ENCODE peak calls at places on chromosomes 1 and 21, in four cellular contexts. K is Daoy, X is iPS DF 6.9, O is neural crest cell. Q is an unnamed sample.

GRCh38 chr1:192852001-192852400 is 43.2 kb downstream of the RGS2 start:
- DNase-seq in X (no peak), K (no peak), O (no peak), Q (no peak)

GRCh38 chr1:39174400-39175081 is 30.0 kb upstream of the MACF1 start:
- DNase-seq in X (no peak), O (no peak), K (no peak), Q (no peak)

GRCh38 chr1:48498096-48498791 is 26.2 kb upstream of the SPATA6 start:
- DNase-seq in O (peak), K (peak), X (peak), Q (peak)

GRCh38 chr1:226277897-226278296 is 31.1 kb downstream of the LIN9 start:
- DNase-seq in O (no peak), K (no peak), X (no peak), Q (no peak)

GRCh38 chr1:168974117-168974516 is 132.4 kb upstream of the ATP1B1 start:
- DNase-seq in O (no peak), X (no peak), K (no peak), Q (peak)

GRCh38 chr1:27416387-27417111 is 24.1 kb downstream of the GPR3 start:
- DNase-seq in X (no peak), O (no peak), K (peak), Q (peak)

GRCh38 chr1:169590932-169591331 is 4.7 kb upstream of the F5 start:
- DNase-seq in K (peak), X (no peak), O (no peak), Q (no peak)

GRCh38 chr1:240597153-240597745 is 14.7 kb downstream of the GREM2 start:
- DNase-seq in X (no peak), O (no peak), K (no peak), Q (no peak)

GRCh38 chr1:213658508-213658907 is 329.3 kb upstream of the PROX1 start:
- DNase-seq in O (no peak), K (no peak), X (no peak), Q (no peak)

GRCh38 chr1:195335541-195335940 is 1272.7 kb downstream of the KCNT2 start:
- DNase-seq in K (no peak), X (no peak), O (no peak), Q (peak)

GRCh38 chr1:109112652-109113285 is 1.1 kb upstream of the ELAPOR1 start:
- DNase-seq in X (peak), K (peak), O (peak), Q (peak)

GRCh38 chr1:184298321-184299052 is 88.3 kb upstream of the C1orf21 start:
- DNase-seq in K (no peak), O (no peak), X (no peak), Q (no peak)

GRCh38 chr1:152506899-152507498 is 3.6 kb upstream of the LCE5A start:
- DNase-seq in O (no peak), X (no peak), K (no peak), Q (no peak)

GRCh38 chr1:3910049-3910731 is 10.1 kb upstream of the C1orf174 start:
- DNase-seq in X (no peak), K (no peak), O (no peak), Q (no peak)

GRCh38 chr1:224683981-224684380 is 67.9 kb downstream of the CNIH3 start:
- DNase-seq in X (no peak), K (no peak), O (no peak), Q (peak)

GRCh38 chr1:192243721-192244120 is 73.1 kb upstream of the RGS21 start:
- DNase-seq in K (no peak), X (no peak), O (no peak), Q (no peak)

GRCh38 chr1:52795464-52795863 is 47.1 kb upstream of the ZYG11A start:
- DNase-seq in K (no peak), O (no peak), X (no peak), Q (no peak)

GRCh38 chr1:214566158-214567104 is 15.0 kb upstream of the PTPN14 start:
- DNase-seq in K (peak), X (no peak), O (no peak), Q (no peak)

GRCh38 chr1:65948609-65949229 is 156.0 kb downstream of the PDE4B start:
- DNase-seq in X (no peak), O (no peak), K (peak), Q (no peak)

GRCh38 chr1:10716424-10716823 is 80.0 kb downstream of the CASZ1 start:
- DNase-seq in X (no peak), K (no peak), O (no peak), Q (no peak)

GRCh38 chr1:62144238-62144831 is 50.3 kb upstream of the L1TD1 start:
- DNase-seq in K (peak), O (peak), X (peak), Q (peak)

GRCh38 chr1:33005812-33006465 is 30.7 kb downstream of the AK2 start:
- DNase-seq in O (no peak), X (no peak), K (no peak), Q (peak)

GRCh38 chr1:151235235-151235634 is 19.3 kb upstream of the PSMD4 start:
- DNase-seq in O (no peak), K (no peak), X (no peak), Q (no peak)

GRCh38 chr1:172472495-172472894 is 28.6 kb upstream of the PIGC start:
- DNase-seq in X (no peak), K (no peak), O (no peak), Q (no peak)

GRCh38 chr1:222243902-222244301 is 304.0 kb downstream of the HHIPL2 start:
- DNase-seq in X (no peak), O (no peak), K (peak), Q (peak)

GRCh38 chr1:78836736-78837135 is 169.8 kb downstream of the ADGRL4 start:
- DNase-seq in X (no peak), K (peak), O (no peak), Q (no peak)

GRCh38 chr1:56033321-56034037 is 545.9 kb downstream of the PLPP3 start:
- DNase-seq in X (no peak), O (no peak), K (no peak), Q (no peak)

GRCh38 chr21:28688381-28688780 is 304.3 kb downstream of the LTN1 start:
- DNase-seq in K (no peak), O (no peak), X (no peak), Q (no peak)

GRCh38 chr1:212285685-212286436 is 651 bp downstream of the PPP2R5A start:
- DNase-seq in O (peak), K (peak), X (no peak), Q (peak)

GRCh38 chr1:198529414-198529813 is 11.1 kb downstream of the ATP6V1G3 start:
- DNase-seq in X (no peak), K (no peak), O (no peak), Q (no peak)

GRCh38 chr1:72282271-72282656 is at the start of gene NEGR1:
- DNase-seq in X (no peak), K (peak), O (peak), Q (no peak)

GRCh38 chr21:15015622-15016471 is 49.0 kb downstream of the NRIP1 start:
- DNase-seq in K (peak), X (no peak), O (no peak), Q (peak)

GRCh38 chr1:32501865-32502264 is 37.0 kb downstream of the ZBTB8B start:
- DNase-seq in O (no peak), X (no peak), K (no peak), Q (no peak)

GRCh38 chr1:52602328-52603300 is at the start of gene GPX7:
- DNase-seq in K (peak), X (no peak), O (peak), Q (peak)

GRCh38 chr1:205247130-205247921 is 19.6 kb downstream of the TMCC2 start:
- DNase-seq in X (no peak), K (peak), O (no peak), Q (no peak)

GRCh38 chr1:228353601-228354371 is 52.8 kb downstream of the TRIM11 start:
- DNase-seq in O (no peak), K (no peak), X (no peak), Q (no peak)

GRCh38 chr1:6694126-6694713 is 7.4 kb downstream of the DNAJC11 start:
- DNase-seq in X (peak), K (no peak), O (no peak), Q (no peak)